ENCODE peak calls at places on chromosome 4, in four cellular contexts. P is skeletal muscle cell, Q is NCI-H2171 treated with DMSO at 0.1 percent for 48 hours, U is EH. L is an unnamed sample.
A peak's percentile ranks its signal among the peaks of the same experiment; 100 is the strongest.

GRCh38 chr4:17688011-17688441 is 73.6 kb downstream of the MED28 start:
- DNase-seq in P (no peak), Q (no peak), U (no peak), L (no peak)

GRCh38 chr4:36348403-36348938 is 67.1 kb downstream of the DTHD1 start:
- DNase-seq in P (no peak), Q (no peak), U (no peak), L (no peak)

GRCh38 chr4:1727117-1728031 is 6.1 kb downstream of the TACC3 start:
- DNase-seq in P (peak; percentile 39), Q (no peak), U (peak; percentile 87), L (peak; percentile 19)

GRCh38 chr4:71187399-71188196 is 151.2 kb upstream of the SLC4A4 start:
- DNase-seq in P (no peak), Q (peak; percentile 55), U (peak; percentile 64), L (peak; percentile 13)

GRCh38 chr4:183388777-183389176 is 55.7 kb upstream of the CDKN2AIP start:
- DNase-seq in P (no peak), Q (no peak), U (no peak), L (no peak)

GRCh38 chr4:106607566-106607965 is 239.0 kb upstream of the GIMD1 start:
- DNase-seq in P (no peak), Q (no peak), U (no peak), L (no peak)

GRCh38 chr4:77631276-77631675 is 25.7 kb downstream of the CXCL13 start:
- DNase-seq in P (no peak), Q (no peak), U (no peak), L (no peak)

GRCh38 chr4:184384810-184385557 is 89.4 kb downstream of the IRF2 start:
- DNase-seq in P (no peak), Q (no peak), U (no peak), L (no peak)

GRCh38 chr4:153113061-153113837 is 91.0 kb upstream of the TRIM2 start:
- DNase-seq in P (peak; percentile 23), Q (no peak), U (peak; percentile 45), L (no peak)

GRCh38 chr4:183987987-183988392 is 82.9 kb downstream of the STOX2 start:
- DNase-seq in P (peak; percentile 87), Q (peak; percentile 51), U (peak; percentile 71), L (peak; percentile 64)

GRCh38 chr4:149638073-149638472 is 177.6 kb downstream of the IQCM start:
- DNase-seq in P (peak; percentile 48), Q (no peak), U (peak; percentile 76), L (no peak)

GRCh38 chr4:171390626-171391025 is 422.6 kb upstream of the GALNTL6 start:
- DNase-seq in P (no peak), Q (peak; percentile 2), U (no peak), L (no peak)

GRCh38 chr4:675036-675804 is 878 bp downstream of the MYL5 start:
- DNase-seq in P (no peak), Q (no peak), U (no peak), L (no peak)

GRCh38 chr4:1396806-1397455 is 9.3 kb downstream of the NKX1-1 start:
- DNase-seq in P (no peak), Q (no peak), U (no peak), L (peak; percentile 4)

GRCh38 chr4:38957239-38957815 is 74.9 kb downstream of the TMEM156 start:
- DNase-seq in P (no peak), Q (no peak), U (no peak), L (no peak)